ENCODE peak calls at places on chromosomes 2 and 18, in six cellular contexts. L is kidney epithelial cell; A is BJ; R is hepatocyte; J is body of pancreas; O is naive thymus-derived CD4-positive, alpha-beta T cell. X is an unnamed sample.

GRCh38 chr2:68245672-68246071 is 6.7 kb downstream of the PPP3R1 start:
- DNase-seq in A (no peak), O (no peak), R (no peak), J (no peak), L (no peak), X (no peak)

GRCh38 chr18:10377956-10378355 is 76.5 kb upstream of the APCDD1 start:
- DNase-seq in J (no peak), A (peak; percentile 79), R (no peak), L (no peak), O (no peak), X (no peak)

GRCh38 chr2:12397861-12398260 is 318.9 kb upstream of the TRIB2 start:
- DNase-seq in A (no peak), J (no peak), O (no peak), R (no peak), L (no peak), X (no peak)

GRCh38 chr2:27844821-27845255 is 45.3 kb downstream of the RBKS start:
- DNase-seq in L (no peak), A (peak; percentile 26), O (no peak), J (no peak), R (no peak), X (no peak)

GRCh38 chr2:207330912-207331311 is 165.2 kb upstream of the KLF7 start:
- DNase-seq in A (peak; percentile 88), R (peak; percentile 66), J (no peak), L (peak; percentile 97), O (no peak), X (no peak)

GRCh38 chr2:75241696-75242095 is 42.4 kb upstream of the TACR1 start:
- DNase-seq in A (no peak), J (no peak), R (no peak), L (no peak), O (no peak), X (no peak)

GRCh38 chr2:10267551-10268465 is 34.9 kb upstream of the HPCAL1 start:
- DNase-seq in R (no peak), A (no peak), L (no peak), O (no peak), J (peak; percentile 89), X (peak; percentile 24)

GRCh38 chr18:79567481-79568147 is 112.0 kb upstream of the CTDP1 start:
- DNase-seq in R (peak; percentile 69), O (no peak), L (peak; percentile 75), A (peak; percentile 80), J (no peak), X (no peak)

GRCh38 chr2:105299290-105299689 is 30.2 kb downstream of the TGFBRAP1 start:
- DNase-seq in J (no peak), O (no peak), L (no peak), R (no peak), A (no peak), X (no peak)

GRCh38 chr2:30808695-30809094 is 1.4 kb upstream of the CAPN13 start:
- DNase-seq in J (peak; percentile 76), O (no peak), A (no peak), R (no peak), L (no peak), X (no peak)

GRCh38 chr2:214410128-214410775 is 602 bp upstream of the VWC2L start:
- DNase-seq in A (no peak), R (no peak), J (no peak), O (no peak), L (no peak), X (no peak)

GRCh38 chr2:207930747-207931146 is 94.6 kb downstream of the PLEKHM3 start:
- DNase-seq in L (no peak), A (no peak), J (peak; percentile 81), O (no peak), R (peak; percentile 55), X (no peak)

GRCh38 chr18:71815305-71815704 is 728.8 kb downstream of the CBLN2 start:
- DNase-seq in J (no peak), O (no peak), L (no peak), A (no peak), R (no peak), X (no peak)

GRCh38 chr2:200121931-200122330 is 166.5 kb downstream of the MAIP1 start:
- DNase-seq in J (no peak), R (no peak), O (no peak), A (no peak), L (no peak), X (no peak)

GRCh38 chr2:144183744-144184143 is 336.2 kb downstream of the ZEB2 start:
- DNase-seq in O (peak; percentile 12), L (no peak), R (peak; percentile 7), A (peak; percentile 76), J (no peak), X (no peak)

GRCh38 chr2:71154279-71154678 is 23.8 kb downstream of the MPHOSPH10 start:
- DNase-seq in R (no peak), L (no peak), J (no peak), O (no peak), A (no peak), X (no peak)

GRCh38 chr2:71157124-71157802 is 26.8 kb downstream of the MPHOSPH10 start:
- DNase-seq in R (peak; percentile 81), O (peak; percentile 29), L (no peak), J (peak; percentile 71), A (no peak), X (peak; percentile 86)

GRCh38 chr2:71154798-71155197 is 24.4 kb downstream of the MPHOSPH10 start:
- DNase-seq in A (no peak), O (no peak), J (peak; percentile 26), L (no peak), R (peak; percentile 18), X (peak; percentile 81)

GRCh38 chr2:71155846-71156245 is 25.4 kb downstream of the MPHOSPH10 start:
- DNase-seq in O (no peak), L (no peak), R (no peak), A (no peak), J (no peak), X (no peak)

GRCh38 chr2:71156531-71156930 is 26.1 kb downstream of the MPHOSPH10 start:
- DNase-seq in A (no peak), R (peak; percentile 26), L (no peak), O (no peak), J (no peak), X (peak; percentile 53)
- H3K4me3 ChIP-seq in A (no peak overlapping the region), R (no peak overlapping the region), L (no peak overlapping the region), O (no peak overlapping the region), J (no peak overlapping the region), X (no peak overlapping the region)

GRCh38 chr18:37553633-37554398 is 11.8 kb downstream of the CELF4 start:
- DNase-seq in L (no peak), R (peak; percentile 39), A (no peak), O (no peak), J (no peak), X (no peak)
- H3K4me3 ChIP-seq in L (no peak overlapping the region), R (no peak overlapping the region), A (no peak overlapping the region), O (no peak overlapping the region), J (no peak overlapping the region), X (no peak overlapping the region)

GRCh38 chr18:34548120-34548972 is 161.8 kb upstream of the DTNA start:
- DNase-seq in O (no peak), R (no peak), A (no peak), J (no peak), L (no peak), X (no peak)
- H3K4me3 ChIP-seq in O (no peak overlapping the region), R (no peak overlapping the region), A (no peak overlapping the region), J (no peak overlapping the region), L (no peak overlapping the region), X (no peak overlapping the region)

DNA sequence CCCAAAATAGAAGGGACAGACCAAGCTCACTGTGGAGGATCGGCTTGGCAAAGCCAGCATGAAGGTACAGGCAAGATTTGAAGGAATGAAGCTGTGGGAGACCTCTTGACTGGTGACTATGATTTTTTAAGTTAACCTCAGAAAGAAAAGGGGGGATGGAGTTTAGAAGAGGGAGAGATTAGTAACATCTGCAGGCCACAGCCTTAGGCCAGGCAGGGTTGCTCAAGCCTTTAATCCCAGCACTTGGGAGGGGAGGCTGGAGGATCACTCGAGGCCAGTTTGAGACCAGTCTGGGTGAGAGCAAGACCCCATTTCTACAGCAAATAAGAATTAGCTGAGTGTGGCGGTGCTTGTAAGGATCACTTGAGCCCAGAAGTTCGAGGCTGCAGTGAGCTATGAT is 46.6 kb downstream of the ZNF532 start:
- DNase-seq in O (no peak), J (no peak), A (no peak), R (no peak), L (no peak), X (peak; percentile 87)
- H3K4me3 ChIP-seq in O (no peak overlapping the region), J (no peak overlapping the region), A (no peak overlapping the region), R (no peak overlapping the region), L (no peak overlapping the region), X (no peak overlapping the region)

DNA sequence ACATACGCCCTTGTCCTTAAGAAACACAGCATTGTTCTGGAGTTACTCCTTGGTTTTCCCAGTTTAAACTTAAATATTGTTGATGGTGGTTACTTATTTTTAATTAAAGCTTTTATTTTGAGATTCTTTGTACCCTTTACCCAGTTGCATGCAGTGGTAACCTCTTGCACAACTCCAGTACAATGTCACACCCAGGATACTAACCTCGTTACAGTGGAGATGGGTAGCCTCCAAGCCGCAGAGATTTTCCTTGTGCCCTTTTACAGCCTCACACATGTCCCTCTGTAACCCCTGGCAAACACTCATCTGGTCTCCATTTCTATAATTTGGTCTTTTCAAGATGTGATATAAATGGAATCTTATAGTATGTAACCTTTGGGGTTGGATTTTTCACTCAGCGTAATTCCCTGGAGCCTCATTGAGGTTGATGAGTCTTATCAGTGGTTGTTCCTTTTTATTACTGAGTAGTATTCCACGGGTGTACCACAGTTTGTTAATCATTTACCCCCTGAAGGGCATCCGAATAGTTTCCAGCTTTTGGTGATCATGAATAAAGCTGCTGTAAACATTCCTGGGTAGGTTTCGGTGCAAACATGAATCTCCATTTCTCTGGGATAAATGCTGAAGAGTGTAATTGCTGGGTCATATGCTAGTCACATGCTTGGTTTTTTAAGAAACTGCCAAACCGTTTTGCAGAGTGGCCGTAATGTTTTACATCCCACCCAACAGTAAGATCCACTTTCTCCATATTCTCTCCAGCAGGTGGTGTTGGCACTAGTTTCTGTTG is 68.5 kb downstream of the DGKD start:
- DNase-seq in L (no peak), R (peak; percentile 33), J (no peak), O (no peak), A (no peak), X (no peak)
- H3K4me3 ChIP-seq in L (no peak overlapping the region), R (no peak overlapping the region), J (no peak overlapping the region), O (peak overlapping the region; percentile 70), A (no peak overlapping the region), X (no peak overlapping the region)

GRCh38 chr2:64014628-64015027 is 4.6 kb downstream of the VPS54 start:
- DNase-seq in J (no peak), O (no peak), L (no peak), A (no peak), R (no peak), X (no peak)
- H3K4me3 ChIP-seq in J (no peak overlapping the region), O (no peak overlapping the region), L (no peak overlapping the region), A (no peak overlapping the region), R (no peak overlapping the region), X (no peak overlapping the region)

DNA sequence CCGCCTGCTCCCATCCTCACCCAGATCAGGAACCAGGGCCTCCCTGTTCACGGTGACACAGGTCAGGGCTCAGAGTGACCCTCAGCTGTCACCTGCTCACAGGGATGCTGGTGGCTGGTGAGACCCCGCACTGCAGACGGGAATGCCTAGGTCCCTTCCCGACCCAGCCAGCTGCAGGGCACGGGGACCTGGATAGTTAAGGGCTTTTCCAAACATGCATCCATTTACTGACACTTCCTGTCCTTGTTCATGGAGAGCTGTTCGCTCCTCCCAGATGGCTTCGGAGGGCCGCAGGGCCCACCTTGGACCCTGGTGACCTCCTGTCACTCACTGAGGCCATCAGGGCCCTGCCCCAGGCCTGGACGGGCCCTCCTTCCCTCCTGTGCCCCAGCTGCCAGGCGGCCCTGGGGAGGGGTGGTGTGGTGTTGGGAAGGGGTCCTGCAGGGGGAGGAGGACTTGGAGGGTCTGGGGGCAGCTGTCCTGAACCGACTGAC is 31.7 kb downstream of the GPC1 start:
- DNase-seq in A (no peak), O (no peak), L (no peak), R (peak; percentile 3), J (no peak), X (no peak)
- H3K4me3 ChIP-seq in A (no peak overlapping the region), O (no peak overlapping the region), L (no peak overlapping the region), R (no peak overlapping the region), J (no peak overlapping the region), X (no peak overlapping the region)

GRCh38 chr2:126751477-126751876 is 95.5 kb downstream of the GYPC start:
- DNase-seq in A (no peak), J (no peak), O (no peak), R (no peak), L (no peak), X (no peak)
- H3K4me3 ChIP-seq in A (no peak overlapping the region), J (no peak overlapping the region), O (no peak overlapping the region), R (no peak overlapping the region), L (no peak overlapping the region), X (no peak overlapping the region)